ENCODE peak calls at places on chromosomes 13 and 19, in ten cellular contexts. One of them, this sample, is unnamed.

GRCh38 chr13:76012091-76012721 is 376.1 kb downstream of the LMO7 start:
- DNase-seq in dorsolateral prefrontal cortex: no peak
- DNase-seq in frontal cortex: no peak
- DNase-seq in left cardiac atrium: no peak
- DNase-seq in pancreas: no peak
- DNase-seq in DMS153: no peak
- DNase-seq in stimulated activated CD8-positive, alpha-beta memory T cell treated with anti-CD3 and anti-CD28 coated beads, Interleukin-4, amount 100 ng/mL, for 4 hours: no peak
- DNase-seq in EH: peak
- DNase-seq in stimulated activated CD4-positive, alpha-beta T cell treated with anti-CD3 and anti-CD28 coated beads, Interleukin-2, amount 100 ng/mL, for 24 hours: no peak
- DNase-seq in right atrium auricular region: no peak
- DNase-seq in this sample: peak

GRCh38 chr13:53266757-53267156 is 238.1 kb downstream of the OLFM4 start:
- DNase-seq in pancreas: no peak
- DNase-seq in DMS153: no peak
- DNase-seq in EH: no peak
- DNase-seq in left cardiac atrium: no peak
- DNase-seq in stimulated activated CD8-positive, alpha-beta memory T cell treated with anti-CD3 and anti-CD28 coated beads, Interleukin-4, amount 100 ng/mL, for 4 hours: no peak
- DNase-seq in frontal cortex: no peak
- DNase-seq in dorsolateral prefrontal cortex: no peak
- DNase-seq in right atrium auricular region: no peak
- DNase-seq in stimulated activated CD4-positive, alpha-beta T cell treated with anti-CD3 and anti-CD28 coated beads, Interleukin-2, amount 100 ng/mL, for 24 hours: no peak
- DNase-seq in this sample: no peak

GRCh38 chr19:46722421-46723022 is 5.6 kb upstream of the PRKD2 start:
- DNase-seq in pancreas: no peak
- DNase-seq in stimulated activated CD8-positive, alpha-beta memory T cell treated with anti-CD3 and anti-CD28 coated beads, Interleukin-4, amount 100 ng/mL, for 4 hours: no peak
- DNase-seq in EH: no peak
- DNase-seq in left cardiac atrium: no peak
- DNase-seq in frontal cortex: no peak
- DNase-seq in DMS153: no peak
- DNase-seq in right atrium auricular region: no peak
- DNase-seq in stimulated activated CD4-positive, alpha-beta T cell treated with anti-CD3 and anti-CD28 coated beads, Interleukin-2, amount 100 ng/mL, for 24 hours: no peak
- DNase-seq in dorsolateral prefrontal cortex: no peak
- DNase-seq in this sample: no peak

GRCh38 chr13:97234742-97235141 is 12.6 kb downstream of the MBNL2 start:
- DNase-seq in frontal cortex: no peak
- DNase-seq in left cardiac atrium: no peak
- DNase-seq in right atrium auricular region: no peak
- DNase-seq in pancreas: no peak
- DNase-seq in dorsolateral prefrontal cortex: no peak
- DNase-seq in EH: no peak
- DNase-seq in stimulated activated CD8-positive, alpha-beta memory T cell treated with anti-CD3 and anti-CD28 coated beads, Interleukin-4, amount 100 ng/mL, for 4 hours: no peak
- DNase-seq in DMS153: no peak
- DNase-seq in stimulated activated CD4-positive, alpha-beta T cell treated with anti-CD3 and anti-CD28 coated beads, Interleukin-2, amount 100 ng/mL, for 24 hours: no peak
- DNase-seq in this sample: no peak

GRCh38 chr19:16018801-16019551 is 57.3 kb upstream of the TPM4 start:
- DNase-seq in frontal cortex: no peak
- DNase-seq in stimulated activated CD4-positive, alpha-beta T cell treated with anti-CD3 and anti-CD28 coated beads, Interleukin-2, amount 100 ng/mL, for 24 hours: no peak
- DNase-seq in pancreas: no peak
- DNase-seq in right atrium auricular region: no peak
- DNase-seq in left cardiac atrium: no peak
- DNase-seq in DMS153: no peak
- DNase-seq in EH: no peak
- DNase-seq in stimulated activated CD8-positive, alpha-beta memory T cell treated with anti-CD3 and anti-CD28 coated beads, Interleukin-4, amount 100 ng/mL, for 4 hours: no peak
- DNase-seq in dorsolateral prefrontal cortex: no peak
- DNase-seq in this sample: no peak

GRCh38 chr13:93298741-93299140 is 72.1 kb downstream of the GPC6 start:
- DNase-seq in left cardiac atrium: no peak
- DNase-seq in pancreas: no peak
- DNase-seq in dorsolateral prefrontal cortex: no peak
- DNase-seq in EH: no peak
- DNase-seq in right atrium auricular region: no peak
- DNase-seq in frontal cortex: no peak
- DNase-seq in stimulated activated CD8-positive, alpha-beta memory T cell treated with anti-CD3 and anti-CD28 coated beads, Interleukin-4, amount 100 ng/mL, for 4 hours: no peak
- DNase-seq in stimulated activated CD4-positive, alpha-beta T cell treated with anti-CD3 and anti-CD28 coated beads, Interleukin-2, amount 100 ng/mL, for 24 hours: no peak
- DNase-seq in DMS153: no peak
- DNase-seq in this sample: no peak

GRCh38 chr19:36488816-36489138 is 584 bp downstream of the ZNF566 start:
- DNase-seq in dorsolateral prefrontal cortex: no peak
- DNase-seq in pancreas: peak
- DNase-seq in EH: no peak
- DNase-seq in DMS153: no peak
- DNase-seq in frontal cortex: peak
- DNase-seq in right atrium auricular region: no peak
- DNase-seq in stimulated activated CD4-positive, alpha-beta T cell treated with anti-CD3 and anti-CD28 coated beads, Interleukin-2, amount 100 ng/mL, for 24 hours: peak
- DNase-seq in stimulated activated CD8-positive, alpha-beta memory T cell treated with anti-CD3 and anti-CD28 coated beads, Interleukin-4, amount 100 ng/mL, for 4 hours: no peak
- DNase-seq in left cardiac atrium: peak
- DNase-seq in this sample: no peak

GRCh38 chr19:52889931-52890330 is 7.5 kb downstream of the ZNF320 start:
- DNase-seq in right atrium auricular region: no peak
- DNase-seq in stimulated activated CD4-positive, alpha-beta T cell treated with anti-CD3 and anti-CD28 coated beads, Interleukin-2, amount 100 ng/mL, for 24 hours: no peak
- DNase-seq in DMS153: no peak
- DNase-seq in stimulated activated CD8-positive, alpha-beta memory T cell treated with anti-CD3 and anti-CD28 coated beads, Interleukin-4, amount 100 ng/mL, for 4 hours: no peak
- DNase-seq in EH: no peak
- DNase-seq in dorsolateral prefrontal cortex: no peak
- DNase-seq in pancreas: no peak
- DNase-seq in left cardiac atrium: no peak
- DNase-seq in frontal cortex: no peak
- DNase-seq in this sample: no peak

GRCh38 chr13:46010148-46010547 is 42.4 kb downstream of the ZC3H13 start:
- DNase-seq in stimulated activated CD4-positive, alpha-beta T cell treated with anti-CD3 and anti-CD28 coated beads, Interleukin-2, amount 100 ng/mL, for 24 hours: no peak
- DNase-seq in left cardiac atrium: no peak
- DNase-seq in dorsolateral prefrontal cortex: no peak
- DNase-seq in stimulated activated CD8-positive, alpha-beta memory T cell treated with anti-CD3 and anti-CD28 coated beads, Interleukin-4, amount 100 ng/mL, for 4 hours: no peak
- DNase-seq in pancreas: no peak
- DNase-seq in EH: peak
- DNase-seq in right atrium auricular region: no peak
- DNase-seq in frontal cortex: no peak
- DNase-seq in DMS153: no peak
- DNase-seq in this sample: peak

GRCh38 chr19:30856376-30856775 is 484.2 kb downstream of the ZNF536 start:
- DNase-seq in right atrium auricular region: no peak
- DNase-seq in DMS153: no peak
- DNase-seq in frontal cortex: no peak
- DNase-seq in EH: no peak
- DNase-seq in pancreas: no peak
- DNase-seq in dorsolateral prefrontal cortex: no peak
- DNase-seq in left cardiac atrium: no peak
- DNase-seq in stimulated activated CD8-positive, alpha-beta memory T cell treated with anti-CD3 and anti-CD28 coated beads, Interleukin-4, amount 100 ng/mL, for 4 hours: no peak
- DNase-seq in stimulated activated CD4-positive, alpha-beta T cell treated with anti-CD3 and anti-CD28 coated beads, Interleukin-2, amount 100 ng/mL, for 24 hours: no peak
- DNase-seq in this sample: no peak

GRCh38 chr13:37109080-37109678 is 3.7 kb upstream of the CSNK1A1L start:
- DNase-seq in DMS153: peak
- DNase-seq in pancreas: no peak
- DNase-seq in dorsolateral prefrontal cortex: no peak
- DNase-seq in left cardiac atrium: no peak
- DNase-seq in right atrium auricular region: no peak
- DNase-seq in EH: peak
- DNase-seq in stimulated activated CD4-positive, alpha-beta T cell treated with anti-CD3 and anti-CD28 coated beads, Interleukin-2, amount 100 ng/mL, for 24 hours: no peak
- DNase-seq in frontal cortex: peak
- DNase-seq in stimulated activated CD8-positive, alpha-beta memory T cell treated with anti-CD3 and anti-CD28 coated beads, Interleukin-4, amount 100 ng/mL, for 4 hours: no peak
- DNase-seq in this sample: peak

GRCh38 chr19:54207908-54208783 is 7.5 kb downstream of the RPS9 start:
- DNase-seq in pancreas: no peak
- DNase-seq in stimulated activated CD4-positive, alpha-beta T cell treated with anti-CD3 and anti-CD28 coated beads, Interleukin-2, amount 100 ng/mL, for 24 hours: peak
- DNase-seq in EH: peak
- DNase-seq in DMS153: no peak
- DNase-seq in right atrium auricular region: peak
- DNase-seq in dorsolateral prefrontal cortex: no peak
- DNase-seq in left cardiac atrium: peak
- DNase-seq in stimulated activated CD8-positive, alpha-beta memory T cell treated with anti-CD3 and anti-CD28 coated beads, Interleukin-4, amount 100 ng/mL, for 4 hours: no peak
- DNase-seq in frontal cortex: no peak
- DNase-seq in this sample: peak

GRCh38 chr13:67186985-67187569 is 43.1 kb downstream of the PCDH9 start:
- DNase-seq in frontal cortex: no peak
- DNase-seq in DMS153: no peak
- DNase-seq in left cardiac atrium: no peak
- DNase-seq in right atrium auricular region: no peak
- DNase-seq in stimulated activated CD8-positive, alpha-beta memory T cell treated with anti-CD3 and anti-CD28 coated beads, Interleukin-4, amount 100 ng/mL, for 4 hours: no peak
- DNase-seq in dorsolateral prefrontal cortex: no peak
- DNase-seq in stimulated activated CD4-positive, alpha-beta T cell treated with anti-CD3 and anti-CD28 coated beads, Interleukin-2, amount 100 ng/mL, for 24 hours: no peak
- DNase-seq in EH: no peak
- DNase-seq in pancreas: no peak
- DNase-seq in this sample: no peak

GRCh38 chr13:94712287-94712811 is at the start of gene SOX21:
- DNase-seq in frontal cortex: no peak
- DNase-seq in stimulated activated CD8-positive, alpha-beta memory T cell treated with anti-CD3 and anti-CD28 coated beads, Interleukin-4, amount 100 ng/mL, for 4 hours: no peak
- DNase-seq in dorsolateral prefrontal cortex: no peak
- DNase-seq in right atrium auricular region: no peak
- DNase-seq in left cardiac atrium: no peak
- DNase-seq in pancreas: peak
- DNase-seq in DMS153: no peak
- DNase-seq in stimulated activated CD4-positive, alpha-beta T cell treated with anti-CD3 and anti-CD28 coated beads, Interleukin-2, amount 100 ng/mL, for 24 hours: peak
- DNase-seq in EH: no peak
- DNase-seq in this sample: no peak

GRCh38 chr13:76533251-76533650 is 353.0 kb downstream of the KCTD12 start:
- DNase-seq in right atrium auricular region: no peak
- DNase-seq in EH: no peak
- DNase-seq in frontal cortex: no peak
- DNase-seq in dorsolateral prefrontal cortex: no peak
- DNase-seq in stimulated activated CD4-positive, alpha-beta T cell treated with anti-CD3 and anti-CD28 coated beads, Interleukin-2, amount 100 ng/mL, for 24 hours: no peak
- DNase-seq in stimulated activated CD8-positive, alpha-beta memory T cell treated with anti-CD3 and anti-CD28 coated beads, Interleukin-4, amount 100 ng/mL, for 4 hours: no peak
- DNase-seq in left cardiac atrium: no peak
- DNase-seq in DMS153: no peak
- DNase-seq in pancreas: no peak
- DNase-seq in this sample: peak

GRCh38 chr19:54325631-54326030 is 12.7 kb upstream of the LILRA5 start:
- DNase-seq in pancreas: no peak
- DNase-seq in DMS153: no peak
- DNase-seq in frontal cortex: no peak
- DNase-seq in right atrium auricular region: no peak
- DNase-seq in stimulated activated CD4-positive, alpha-beta T cell treated with anti-CD3 and anti-CD28 coated beads, Interleukin-2, amount 100 ng/mL, for 24 hours: no peak
- DNase-seq in stimulated activated CD8-positive, alpha-beta memory T cell treated with anti-CD3 and anti-CD28 coated beads, Interleukin-4, amount 100 ng/mL, for 4 hours: no peak
- DNase-seq in dorsolateral prefrontal cortex: no peak
- DNase-seq in EH: no peak
- DNase-seq in left cardiac atrium: no peak
- DNase-seq in this sample: no peak

GRCh38 chr13:50162001-50162400 is 146.8 kb downstream of the KCNRG start:
- DNase-seq in dorsolateral prefrontal cortex: no peak
- DNase-seq in stimulated activated CD4-positive, alpha-beta T cell treated with anti-CD3 and anti-CD28 coated beads, Interleukin-2, amount 100 ng/mL, for 24 hours: no peak
- DNase-seq in frontal cortex: no peak
- DNase-seq in left cardiac atrium: no peak
- DNase-seq in EH: no peak
- DNase-seq in stimulated activated CD8-positive, alpha-beta memory T cell treated with anti-CD3 and anti-CD28 coated beads, Interleukin-4, amount 100 ng/mL, for 4 hours: no peak
- DNase-seq in right atrium auricular region: no peak
- DNase-seq in pancreas: no peak
- DNase-seq in DMS153: no peak
- DNase-seq in this sample: no peak

This sample was measured in iris pigment epithelial cell.